ENCODE peak calls at places on chromosomes 16 and 17, in six cellular contexts. One of them, this sample, is unnamed.
A peak's percentile ranks its signal among the peaks of the same experiment; 100 is the strongest.

GRCh38 chr16:84864266-84864955 is 44.6 kb downstream of the CRISPLD2 start:
- DNase-seq in mammary epithelial cell: no peak
- DNase-seq in left ventricle myocardium inferior: peak; percentile 3
- DNase-seq in activated naive CD4-positive, alpha-beta T cell treated with anti-CD3 and anti-CD28 coated beads, Interleukin-2, amount 10 ng/mL, durations not matched to agents 7 days and 5 days: no peak
- DNase-seq in T47D: no peak
- DNase-seq in iPS-NIHi11: no peak
- DNase-seq in this sample: no peak

GRCh38 chr17:2595200-2595599 is 1.7 kb downstream of the PAFAH1B1 start:
- DNase-seq in mammary epithelial cell: no peak
- DNase-seq in left ventricle myocardium inferior: no peak
- DNase-seq in activated naive CD4-positive, alpha-beta T cell treated with anti-CD3 and anti-CD28 coated beads, Interleukin-2, amount 10 ng/mL, durations not matched to agents 7 days and 5 days: no peak
- DNase-seq in T47D: no peak
- DNase-seq in iPS-NIHi11: no peak
- DNase-seq in this sample: no peak

GRCh38 chr17:81863833-81864768 is 3.8 kb upstream of the P4HB start:
- DNase-seq in mammary epithelial cell: no peak
- DNase-seq in left ventricle myocardium inferior: no peak
- DNase-seq in activated naive CD4-positive, alpha-beta T cell treated with anti-CD3 and anti-CD28 coated beads, Interleukin-2, amount 10 ng/mL, durations not matched to agents 7 days and 5 days: no peak
- DNase-seq in T47D: no peak
- DNase-seq in iPS-NIHi11: no peak
- DNase-seq in this sample: no peak

GRCh38 chr16:24359490-24359889 is 103.4 kb downstream of the CACNG3 start:
- DNase-seq in mammary epithelial cell: no peak
- DNase-seq in left ventricle myocardium inferior: no peak
- DNase-seq in activated naive CD4-positive, alpha-beta T cell treated with anti-CD3 and anti-CD28 coated beads, Interleukin-2, amount 10 ng/mL, durations not matched to agents 7 days and 5 days: no peak
- DNase-seq in T47D: no peak
- DNase-seq in iPS-NIHi11: no peak
- DNase-seq in this sample: no peak

GRCh38 chr17:55889271-55889670 is 138.4 kb downstream of the PCTP start:
- DNase-seq in mammary epithelial cell: peak; percentile 16
- DNase-seq in left ventricle myocardium inferior: no peak
- DNase-seq in activated naive CD4-positive, alpha-beta T cell treated with anti-CD3 and anti-CD28 coated beads, Interleukin-2, amount 10 ng/mL, durations not matched to agents 7 days and 5 days: no peak
- DNase-seq in T47D: no peak
- DNase-seq in iPS-NIHi11: no peak
- DNase-seq in this sample: no peak

GRCh38 chr17:4751925-4752324 is 12.2 kb upstream of the CXCL16 start:
- DNase-seq in mammary epithelial cell: no peak
- DNase-seq in left ventricle myocardium inferior: no peak
- DNase-seq in activated naive CD4-positive, alpha-beta T cell treated with anti-CD3 and anti-CD28 coated beads, Interleukin-2, amount 10 ng/mL, durations not matched to agents 7 days and 5 days: no peak
- DNase-seq in T47D: no peak
- DNase-seq in iPS-NIHi11: no peak
- DNase-seq in this sample: no peak

GRCh38 chr17:78624461-78625216 is 47.4 kb upstream of the DNAH17 start:
- DNase-seq in mammary epithelial cell: no peak
- DNase-seq in left ventricle myocardium inferior: no peak
- DNase-seq in activated naive CD4-positive, alpha-beta T cell treated with anti-CD3 and anti-CD28 coated beads, Interleukin-2, amount 10 ng/mL, durations not matched to agents 7 days and 5 days: no peak
- DNase-seq in T47D: no peak
- DNase-seq in iPS-NIHi11: no peak
- DNase-seq in this sample: no peak

GRCh38 chr16:89166696-89167424 is 4.7 kb upstream of the CDH15 start:
- DNase-seq in mammary epithelial cell: no peak
- DNase-seq in left ventricle myocardium inferior: no peak
- DNase-seq in activated naive CD4-positive, alpha-beta T cell treated with anti-CD3 and anti-CD28 coated beads, Interleukin-2, amount 10 ng/mL, durations not matched to agents 7 days and 5 days: no peak
- DNase-seq in T47D: no peak
- DNase-seq in iPS-NIHi11: no peak
- DNase-seq in this sample: no peak